ENCODE peak calls at places on chromosomes 11 and 22, in nine cellular contexts. One of them, this sample, is unnamed.

GRCh38 chr22:35629406-35630234 is 12.5 kb upstream of the MB start:
- DNase-seq in HCT116: peak
- DNase-seq in adrenal gland: peak
- DNase-seq in IMR-90: peak
- DNase-seq in uterus: peak
- DNase-seq in GM12878: peak
- DNase-seq in heart left ventricle: peak
- DNase-seq in esophagus squamous epithelium: no peak
- DNase-seq in Peyer's patch: peak
- DNase-seq in this sample: peak

GRCh38 chr11:16902182-16902581 is 112.0 kb downstream of the PLEKHA7 start:
- DNase-seq in HCT116: peak
- DNase-seq in adrenal gland: no peak
- DNase-seq in IMR-90: peak
- DNase-seq in uterus: no peak
- DNase-seq in GM12878: peak
- DNase-seq in heart left ventricle: no peak
- DNase-seq in esophagus squamous epithelium: no peak
- DNase-seq in Peyer's patch: no peak
- DNase-seq in this sample: no peak

GRCh38 chr22:47647181-47647580 is 884.7 kb downstream of the TBC1D22A start:
- DNase-seq in HCT116: no peak
- DNase-seq in adrenal gland: no peak
- DNase-seq in IMR-90: no peak
- DNase-seq in uterus: no peak
- DNase-seq in GM12878: no peak
- DNase-seq in heart left ventricle: no peak
- DNase-seq in esophagus squamous epithelium: no peak
- DNase-seq in Peyer's patch: no peak
- DNase-seq in this sample: no peak

GRCh38 chr22:36462475-36462790 is 19.0 kb downstream of the TXN2 start:
- DNase-seq in HCT116: no peak
- DNase-seq in adrenal gland: no peak
- DNase-seq in IMR-90: no peak
- DNase-seq in uterus: no peak
- DNase-seq in GM12878: no peak
- DNase-seq in heart left ventricle: no peak
- DNase-seq in esophagus squamous epithelium: no peak
- DNase-seq in Peyer's patch: no peak
- DNase-seq in this sample: no peak

GRCh38 chr11:376531-377173 is 7.4 kb downstream of the B4GALNT4 start:
- DNase-seq in HCT116: no peak
- DNase-seq in adrenal gland: no peak
- DNase-seq in IMR-90: no peak
- DNase-seq in uterus: no peak
- DNase-seq in GM12878: no peak
- DNase-seq in heart left ventricle: no peak
- DNase-seq in esophagus squamous epithelium: no peak
- DNase-seq in Peyer's patch: no peak
- DNase-seq in this sample: no peak

GRCh38 chr11:85961930-85962363 is 106.8 kb downstream of the CCDC83 start:
- DNase-seq in HCT116: no peak
- DNase-seq in adrenal gland: no peak
- DNase-seq in IMR-90: peak
- DNase-seq in uterus: no peak
- DNase-seq in GM12878: no peak
- DNase-seq in heart left ventricle: no peak
- DNase-seq in esophagus squamous epithelium: no peak
- DNase-seq in Peyer's patch: no peak
- DNase-seq in this sample: peak

GRCh38 chr11:63023851-63024648 is 8.4 kb upstream of the SLC22A8 start:
- DNase-seq in HCT116: peak
- DNase-seq in adrenal gland: peak
- DNase-seq in IMR-90: peak
- DNase-seq in uterus: peak
- DNase-seq in GM12878: no peak
- DNase-seq in heart left ventricle: peak
- DNase-seq in esophagus squamous epithelium: peak
- DNase-seq in Peyer's patch: peak
- DNase-seq in this sample: peak

GRCh38 chr22:49439373-49439772 is 388.3 kb downstream of the BRD1 start:
- DNase-seq in HCT116: no peak
- DNase-seq in adrenal gland: no peak
- DNase-seq in IMR-90: no peak
- DNase-seq in uterus: no peak
- DNase-seq in GM12878: no peak
- DNase-seq in heart left ventricle: no peak
- DNase-seq in esophagus squamous epithelium: no peak
- DNase-seq in Peyer's patch: no peak
- DNase-seq in this sample: no peak

GRCh38 chr22:43921361-43921760 is 2.2 kb upstream of the PNPLA3 start:
- DNase-seq in HCT116: peak
- DNase-seq in adrenal gland: peak
- DNase-seq in IMR-90: peak
- DNase-seq in uterus: no peak
- DNase-seq in GM12878: no peak
- DNase-seq in heart left ventricle: no peak
- DNase-seq in esophagus squamous epithelium: no peak
- DNase-seq in Peyer's patch: no peak
- DNase-seq in this sample: no peak

GRCh38 chr22:17860220-17860965 is 86.1 kb upstream of the BID start:
- DNase-seq in HCT116: no peak
- DNase-seq in adrenal gland: no peak
- DNase-seq in IMR-90: no peak
- DNase-seq in uterus: no peak
- DNase-seq in GM12878: no peak
- DNase-seq in heart left ventricle: no peak
- DNase-seq in esophagus squamous epithelium: no peak
- DNase-seq in Peyer's patch: no peak
- DNase-seq in this sample: no peak

GRCh38 chr22:47165338-47165931 is 403.0 kb downstream of the TBC1D22A start:
- DNase-seq in HCT116: no peak
- DNase-seq in adrenal gland: peak
- DNase-seq in IMR-90: no peak
- DNase-seq in uterus: peak
- DNase-seq in GM12878: no peak
- DNase-seq in heart left ventricle: peak
- DNase-seq in esophagus squamous epithelium: no peak
- DNase-seq in Peyer's patch: no peak
- DNase-seq in this sample: no peak

GRCh38 chr11:70913715-70914231 is 338.6 kb downstream of the SHANK2 start:
- DNase-seq in HCT116: no peak
- DNase-seq in adrenal gland: no peak
- DNase-seq in IMR-90: no peak
- DNase-seq in uterus: no peak
- DNase-seq in GM12878: no peak
- DNase-seq in heart left ventricle: no peak
- DNase-seq in esophagus squamous epithelium: no peak
- DNase-seq in Peyer's patch: no peak
- DNase-seq in this sample: no peak

GRCh38 chr11:112977620-112978212 is 16.5 kb downstream of the NCAM1 start:
- DNase-seq in HCT116: no peak
- DNase-seq in adrenal gland: no peak
- DNase-seq in IMR-90: peak
- DNase-seq in uterus: peak
- DNase-seq in GM12878: no peak
- DNase-seq in heart left ventricle: no peak
- DNase-seq in esophagus squamous epithelium: no peak
- DNase-seq in Peyer's patch: no peak
- DNase-seq in this sample: no peak

GRCh38 chr22:35970601-35971417 is 57.8 kb downstream of the RBFOX2 start:
- DNase-seq in HCT116: no peak
- DNase-seq in adrenal gland: no peak
- DNase-seq in IMR-90: no peak
- DNase-seq in uterus: no peak
- DNase-seq in GM12878: no peak
- DNase-seq in heart left ventricle: no peak
- DNase-seq in esophagus squamous epithelium: no peak
- DNase-seq in Peyer's patch: no peak
- DNase-seq in this sample: no peak

GRCh38 chr22:19972652-19973550 is 31.3 kb upstream of the TXNRD2 start:
- DNase-seq in HCT116: no peak
- DNase-seq in adrenal gland: no peak
- DNase-seq in IMR-90: no peak
- DNase-seq in uterus: no peak
- DNase-seq in GM12878: no peak
- DNase-seq in heart left ventricle: no peak
- DNase-seq in esophagus squamous epithelium: no peak
- DNase-seq in Peyer's patch: no peak
- DNase-seq in this sample: no peak

GRCh38 chr11:73195191-73196007 is 22.7 kb upstream of the P2RY2 start:
- DNase-seq in HCT116: peak
- DNase-seq in adrenal gland: no peak
- DNase-seq in IMR-90: no peak
- DNase-seq in uterus: no peak
- DNase-seq in GM12878: no peak
- DNase-seq in heart left ventricle: no peak
- DNase-seq in esophagus squamous epithelium: no peak
- DNase-seq in Peyer's patch: no peak
- DNase-seq in this sample: no peak

GRCh38 chr11:64531906-64532312 is 59.1 kb upstream of the SLC22A12 start:
- DNase-seq in HCT116: no peak
- DNase-seq in adrenal gland: no peak
- DNase-seq in IMR-90: no peak
- DNase-seq in uterus: no peak
- DNase-seq in GM12878: no peak
- DNase-seq in heart left ventricle: no peak
- DNase-seq in esophagus squamous epithelium: no peak
- DNase-seq in Peyer's patch: no peak
- DNase-seq in this sample: no peak

GRCh38 chr11:65782816-65783228 is 2.0 kb upstream of the AP5B1 start:
- DNase-seq in HCT116: no peak
- DNase-seq in adrenal gland: no peak
- DNase-seq in IMR-90: no peak
- DNase-seq in uterus: no peak
- DNase-seq in GM12878: no peak
- DNase-seq in heart left ventricle: peak
- DNase-seq in esophagus squamous epithelium: no peak
- DNase-seq in Peyer's patch: no peak
- DNase-seq in this sample: no peak

GRCh38 chr11:131897976-131898375 is 527.6 kb downstream of the NTM start:
- DNase-seq in HCT116: no peak
- DNase-seq in adrenal gland: no peak
- DNase-seq in IMR-90: peak
- DNase-seq in uterus: no peak
- DNase-seq in GM12878: no peak
- DNase-seq in heart left ventricle: no peak
- DNase-seq in esophagus squamous epithelium: no peak
- DNase-seq in Peyer's patch: no peak
- DNase-seq in this sample: no peak

GRCh38 chr11:131895865-131896264 is 525.5 kb downstream of the NTM start:
- DNase-seq in HCT116: no peak
- DNase-seq in adrenal gland: no peak
- DNase-seq in IMR-90: no peak
- DNase-seq in uterus: no peak
- DNase-seq in GM12878: no peak
- DNase-seq in heart left ventricle: no peak
- DNase-seq in esophagus squamous epithelium: no peak
- DNase-seq in Peyer's patch: no peak
- DNase-seq in this sample: no peak

GRCh38 chr11:131898872-131899400 is 528.5 kb downstream of the NTM start:
- DNase-seq in HCT116: no peak
- DNase-seq in adrenal gland: no peak
- DNase-seq in IMR-90: no peak
- DNase-seq in uterus: no peak
- DNase-seq in GM12878: no peak
- DNase-seq in heart left ventricle: no peak
- DNase-seq in esophagus squamous epithelium: no peak
- DNase-seq in Peyer's patch: no peak
- DNase-seq in this sample: no peak

GRCh38 chr11:131894615-131895544 is 524.5 kb downstream of the NTM start:
- DNase-seq in HCT116: no peak
- DNase-seq in adrenal gland: no peak
- DNase-seq in IMR-90: no peak
- DNase-seq in uterus: no peak
- DNase-seq in GM12878: no peak
- DNase-seq in heart left ventricle: no peak
- DNase-seq in esophagus squamous epithelium: no peak
- DNase-seq in Peyer's patch: no peak
- DNase-seq in this sample: no peak

DNA sequence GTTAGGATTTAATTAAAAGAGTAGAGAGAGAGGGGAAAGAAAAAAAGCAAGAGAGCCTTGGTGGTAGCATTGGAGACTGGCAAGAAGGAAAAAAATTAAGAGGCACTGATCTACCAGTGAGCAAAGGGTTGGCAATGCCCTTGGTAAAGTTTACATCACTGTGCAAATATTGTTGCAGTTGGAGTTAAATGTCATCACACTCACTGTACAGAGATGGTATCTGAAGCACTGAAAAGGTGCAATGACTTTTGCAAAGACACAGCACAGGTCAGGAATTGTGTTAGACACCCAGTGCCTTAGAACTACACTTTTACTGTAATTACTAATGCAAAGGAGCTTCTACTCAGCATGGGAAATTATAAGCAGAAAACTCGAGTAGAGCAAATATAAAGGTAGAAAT is 526.8 kb downstream of the NTM start:
- DNase-seq in HCT116: no peak
- DNase-seq in adrenal gland: no peak
- DNase-seq in IMR-90: no peak
- DNase-seq in uterus: no peak
- DNase-seq in GM12878: no peak
- DNase-seq in heart left ventricle: no peak
- DNase-seq in esophagus squamous epithelium: no peak
- DNase-seq in Peyer's patch: no peak
- DNase-seq in this sample: no peak
- H3K27ac ChIP-seq in HCT116: no peak
- H3K27ac ChIP-seq in adrenal gland: no peak
- H3K27ac ChIP-seq in IMR-90: no peak
- H3K27ac ChIP-seq in uterus: no peak
- H3K27ac ChIP-seq in GM12878: no peak
- H3K27ac ChIP-seq in heart left ventricle: no peak
- H3K27ac ChIP-seq in esophagus squamous epithelium: no peak
- H3K27ac ChIP-seq in Peyer's patch: no peak
- H3K27ac ChIP-seq in this sample: no peak

GRCh38 chr22:23750744-23751440 is at the start of gene ZNF70:
- DNase-seq in HCT116: peak
- DNase-seq in adrenal gland: peak
- DNase-seq in IMR-90: peak
- DNase-seq in uterus: peak
- DNase-seq in GM12878: no peak
- DNase-seq in heart left ventricle: peak
- DNase-seq in esophagus squamous epithelium: peak
- DNase-seq in Peyer's patch: peak
- DNase-seq in this sample: peak
- TF ChIP-seq POLR2A in HCT116: peak
- TF ChIP-seq POLR2A in adrenal gland: peak
- TF ChIP-seq POLR2A in IMR-90: peak
- TF ChIP-seq POLR2A in uterus: no peak
- TF ChIP-seq POLR2A in GM12878: peak
- TF ChIP-seq POLR2A in heart left ventricle: peak
- TF ChIP-seq POLR2A in esophagus squamous epithelium: no peak
- TF ChIP-seq POLR2A in Peyer's patch: peak
- TF ChIP-seq POLR2A in this sample: no peak

GRCh38 chr22:38830026-38830844 is 13.6 kb downstream of the NPTXR start:
- DNase-seq in HCT116: no peak
- DNase-seq in adrenal gland: no peak
- DNase-seq in IMR-90: no peak
- DNase-seq in uterus: no peak
- DNase-seq in GM12878: no peak
- DNase-seq in heart left ventricle: no peak
- DNase-seq in esophagus squamous epithelium: no peak
- DNase-seq in Peyer's patch: no peak
- DNase-seq in this sample: no peak
- H3K27ac ChIP-seq in HCT116: no peak
- H3K27ac ChIP-seq in adrenal gland: no peak
- H3K27ac ChIP-seq in IMR-90: no peak
- H3K27ac ChIP-seq in uterus: no peak
- H3K27ac ChIP-seq in GM12878: no peak
- H3K27ac ChIP-seq in heart left ventricle: no peak
- H3K27ac ChIP-seq in esophagus squamous epithelium: no peak
- H3K27ac ChIP-seq in Peyer's patch: no peak
- H3K27ac ChIP-seq in this sample: no peak

GRCh38 chr11:94546886-94547285 is 3.2 kb downstream of the FUT4 start:
- DNase-seq in HCT116: no peak
- DNase-seq in adrenal gland: no peak
- DNase-seq in IMR-90: no peak
- DNase-seq in uterus: no peak
- DNase-seq in GM12878: no peak
- DNase-seq in heart left ventricle: no peak
- DNase-seq in esophagus squamous epithelium: no peak
- DNase-seq in Peyer's patch: no peak
- DNase-seq in this sample: no peak
- TF ChIP-seq POLR2A in HCT116: no peak
- TF ChIP-seq POLR2A in adrenal gland: no peak
- TF ChIP-seq POLR2A in IMR-90: no peak
- TF ChIP-seq POLR2A in uterus: no peak
- TF ChIP-seq POLR2A in GM12878: no peak
- TF ChIP-seq POLR2A in heart left ventricle: no peak
- TF ChIP-seq POLR2A in esophagus squamous epithelium: no peak
- TF ChIP-seq POLR2A in Peyer's patch: peak
- TF ChIP-seq POLR2A in this sample: no peak

This sample was measured in endothelial cell of umbilical vein.